ENCODE peak calls at places on chromosomes 5 and 9, in ten cellular contexts. One of them, this sample, is unnamed.

GRCh38 chr5:79235222-79235577 is 731 bp upstream of the JMY start:
- DNase-seq in choroid plexus epithelial cell: peak; percentile 71
- DNase-seq in COR-L47: no peak
- DNase-seq in immature natural killer cell: no peak
- DNase-seq in SW 1271: no peak
- DNase-seq in mesenchymal stem cell: peak; percentile 61
- DNase-seq in endothelial cell: no peak
- DNase-seq in stimulated activated CD4-positive, alpha-beta T cell treated with anti-CD3 and anti-CD28 coated beads, TNF-alpha, amount 100 ng/mL, for 24 hours: no peak
- DNase-seq in left ventricle myocardium superior: no peak
- DNase-seq in mammary epithelial cell: peak; percentile 39
- DNase-seq in this sample: no peak

GRCh38 chr5:111237470-111237869 is 13.3 kb downstream of the CAMK4 start:
- DNase-seq in choroid plexus epithelial cell: peak; percentile 41
- DNase-seq in COR-L47: no peak
- DNase-seq in left ventricle myocardium superior: no peak
- DNase-seq in mammary epithelial cell: no peak
- DNase-seq in stimulated activated CD4-positive, alpha-beta T cell treated with anti-CD3 and anti-CD28 coated beads, TNF-alpha, amount 100 ng/mL, for 24 hours: no peak
- DNase-seq in immature natural killer cell: no peak
- DNase-seq in mesenchymal stem cell: peak; percentile 35
- DNase-seq in endothelial cell: no peak
- DNase-seq in SW 1271: no peak
- DNase-seq in this sample: no peak

GRCh38 chr9:136536051-136536720 is 9.7 kb downstream of the NOTCH1 start:
- DNase-seq in stimulated activated CD4-positive, alpha-beta T cell treated with anti-CD3 and anti-CD28 coated beads, TNF-alpha, amount 100 ng/mL, for 24 hours: no peak
- DNase-seq in endothelial cell: no peak
- DNase-seq in left ventricle myocardium superior: no peak
- DNase-seq in mesenchymal stem cell: no peak
- DNase-seq in COR-L47: no peak
- DNase-seq in choroid plexus epithelial cell: no peak
- DNase-seq in mammary epithelial cell: no peak
- DNase-seq in immature natural killer cell: no peak
- DNase-seq in SW 1271: no peak
- DNase-seq in this sample: no peak

GRCh38 chr5:159021360-159022177 is 78.1 kb downstream of the EBF1 start:
- DNase-seq in immature natural killer cell: no peak
- DNase-seq in mesenchymal stem cell: peak; percentile 82
- DNase-seq in choroid plexus epithelial cell: peak; percentile 85
- DNase-seq in mammary epithelial cell: no peak
- DNase-seq in SW 1271: no peak
- DNase-seq in left ventricle myocardium superior: no peak
- DNase-seq in stimulated activated CD4-positive, alpha-beta T cell treated with anti-CD3 and anti-CD28 coated beads, TNF-alpha, amount 100 ng/mL, for 24 hours: no peak
- DNase-seq in endothelial cell: no peak
- DNase-seq in COR-L47: no peak
- DNase-seq in this sample: no peak

GRCh38 chr9:72812622-72813111 is 140.2 kb downstream of the ALDH1A1 start:
- DNase-seq in immature natural killer cell: no peak
- DNase-seq in stimulated activated CD4-positive, alpha-beta T cell treated with anti-CD3 and anti-CD28 coated beads, TNF-alpha, amount 100 ng/mL, for 24 hours: no peak
- DNase-seq in endothelial cell: no peak
- DNase-seq in choroid plexus epithelial cell: no peak
- DNase-seq in SW 1271: no peak
- DNase-seq in left ventricle myocardium superior: no peak
- DNase-seq in mesenchymal stem cell: no peak
- DNase-seq in COR-L47: no peak
- DNase-seq in mammary epithelial cell: no peak
- DNase-seq in this sample: no peak

GRCh38 chr5:172243302-172243701 is 40.3 kb downstream of the UBTD2 start:
- DNase-seq in immature natural killer cell: no peak
- DNase-seq in endothelial cell: no peak
- DNase-seq in SW 1271: no peak
- DNase-seq in mammary epithelial cell: no peak
- DNase-seq in mesenchymal stem cell: no peak
- DNase-seq in left ventricle myocardium superior: no peak
- DNase-seq in COR-L47: no peak
- DNase-seq in stimulated activated CD4-positive, alpha-beta T cell treated with anti-CD3 and anti-CD28 coated beads, TNF-alpha, amount 100 ng/mL, for 24 hours: no peak
- DNase-seq in choroid plexus epithelial cell: no peak
- DNase-seq in this sample: no peak

GRCh38 chr5:55914971-55915370 is 63.8 kb downstream of the IL31RA start:
- DNase-seq in immature natural killer cell: no peak
- DNase-seq in COR-L47: no peak
- DNase-seq in left ventricle myocardium superior: no peak
- DNase-seq in mesenchymal stem cell: no peak
- DNase-seq in endothelial cell: no peak
- DNase-seq in mammary epithelial cell: no peak
- DNase-seq in stimulated activated CD4-positive, alpha-beta T cell treated with anti-CD3 and anti-CD28 coated beads, TNF-alpha, amount 100 ng/mL, for 24 hours: no peak
- DNase-seq in choroid plexus epithelial cell: no peak
- DNase-seq in SW 1271: no peak
- DNase-seq in this sample: no peak

GRCh38 chr5:143501176-143501840 is 97.8 kb upstream of the NR3C1 start:
- DNase-seq in mammary epithelial cell: no peak
- DNase-seq in stimulated activated CD4-positive, alpha-beta T cell treated with anti-CD3 and anti-CD28 coated beads, TNF-alpha, amount 100 ng/mL, for 24 hours: no peak
- DNase-seq in mesenchymal stem cell: no peak
- DNase-seq in SW 1271: no peak
- DNase-seq in left ventricle myocardium superior: peak; percentile 44
- DNase-seq in COR-L47: no peak
- DNase-seq in choroid plexus epithelial cell: no peak
- DNase-seq in endothelial cell: no peak
- DNase-seq in immature natural killer cell: no peak
- DNase-seq in this sample: no peak

GRCh38 chr9:23825143-23825531 is 903 bp downstream of the ELAVL2 start:
- DNase-seq in left ventricle myocardium superior: no peak
- DNase-seq in COR-L47: peak; percentile 12
- DNase-seq in mesenchymal stem cell: no peak
- DNase-seq in endothelial cell: no peak
- DNase-seq in stimulated activated CD4-positive, alpha-beta T cell treated with anti-CD3 and anti-CD28 coated beads, TNF-alpha, amount 100 ng/mL, for 24 hours: no peak
- DNase-seq in immature natural killer cell: no peak
- DNase-seq in choroid plexus epithelial cell: no peak
- DNase-seq in mammary epithelial cell: peak; percentile 45
- DNase-seq in SW 1271: no peak
- DNase-seq in this sample: no peak

GRCh38 chr5:172523146-172523745 is 68.9 kb upstream of the SH3PXD2B start:
- DNase-seq in stimulated activated CD4-positive, alpha-beta T cell treated with anti-CD3 and anti-CD28 coated beads, TNF-alpha, amount 100 ng/mL, for 24 hours: no peak
- DNase-seq in COR-L47: no peak
- DNase-seq in SW 1271: no peak
- DNase-seq in choroid plexus epithelial cell: no peak
- DNase-seq in mesenchymal stem cell: no peak
- DNase-seq in immature natural killer cell: no peak
- DNase-seq in endothelial cell: no peak
- DNase-seq in left ventricle myocardium superior: no peak
- DNase-seq in mammary epithelial cell: no peak
- DNase-seq in this sample: no peak

GRCh38 chr5:134328619-134329018 is 38.4 kb downstream of the CDKL3 start:
- DNase-seq in SW 1271: no peak
- DNase-seq in mammary epithelial cell: no peak
- DNase-seq in choroid plexus epithelial cell: peak; percentile 6
- DNase-seq in immature natural killer cell: no peak
- DNase-seq in COR-L47: no peak
- DNase-seq in endothelial cell: no peak
- DNase-seq in left ventricle myocardium superior: no peak
- DNase-seq in stimulated activated CD4-positive, alpha-beta T cell treated with anti-CD3 and anti-CD28 coated beads, TNF-alpha, amount 100 ng/mL, for 24 hours: no peak
- DNase-seq in mesenchymal stem cell: peak; percentile 9
- DNase-seq in this sample: no peak

GRCh38 chr9:121399126-121399882 is 29.3 kb upstream of the STOM start:
- DNase-seq in SW 1271: no peak
- DNase-seq in COR-L47: no peak
- DNase-seq in endothelial cell: no peak
- DNase-seq in immature natural killer cell: no peak
- DNase-seq in mesenchymal stem cell: peak; percentile 9
- DNase-seq in left ventricle myocardium superior: no peak
- DNase-seq in choroid plexus epithelial cell: no peak
- DNase-seq in stimulated activated CD4-positive, alpha-beta T cell treated with anti-CD3 and anti-CD28 coated beads, TNF-alpha, amount 100 ng/mL, for 24 hours: no peak
- DNase-seq in mammary epithelial cell: no peak
- DNase-seq in this sample: no peak

GRCh38 chr9:134564431-134565170 is 77.0 kb upstream of the COL5A1 start:
- DNase-seq in mesenchymal stem cell: peak; percentile 90
- DNase-seq in stimulated activated CD4-positive, alpha-beta T cell treated with anti-CD3 and anti-CD28 coated beads, TNF-alpha, amount 100 ng/mL, for 24 hours: no peak
- DNase-seq in choroid plexus epithelial cell: peak; percentile 78
- DNase-seq in COR-L47: no peak
- DNase-seq in SW 1271: no peak
- DNase-seq in left ventricle myocardium superior: peak; percentile 5
- DNase-seq in endothelial cell: no peak
- DNase-seq in mammary epithelial cell: no peak
- DNase-seq in immature natural killer cell: no peak
- DNase-seq in this sample: no peak

GRCh38 chr5:20041326-20041977 is 53.5 kb upstream of the CDH18 start:
- DNase-seq in COR-L47: no peak
- DNase-seq in choroid plexus epithelial cell: peak; percentile 6
- DNase-seq in SW 1271: no peak
- DNase-seq in left ventricle myocardium superior: no peak
- DNase-seq in mammary epithelial cell: no peak
- DNase-seq in stimulated activated CD4-positive, alpha-beta T cell treated with anti-CD3 and anti-CD28 coated beads, TNF-alpha, amount 100 ng/mL, for 24 hours: no peak
- DNase-seq in mesenchymal stem cell: no peak
- DNase-seq in endothelial cell: no peak
- DNase-seq in immature natural killer cell: no peak
- DNase-seq in this sample: no peak

GRCh38 chr9:91101598-91102168 is 260.0 kb downstream of the AUH start:
- DNase-seq in SW 1271: no peak
- DNase-seq in endothelial cell: no peak
- DNase-seq in immature natural killer cell: peak; percentile 70
- DNase-seq in choroid plexus epithelial cell: no peak
- DNase-seq in stimulated activated CD4-positive, alpha-beta T cell treated with anti-CD3 and anti-CD28 coated beads, TNF-alpha, amount 100 ng/mL, for 24 hours: peak; percentile 43
- DNase-seq in COR-L47: no peak
- DNase-seq in mammary epithelial cell: no peak
- DNase-seq in left ventricle myocardium superior: no peak
- DNase-seq in mesenchymal stem cell: no peak
- DNase-seq in this sample: no peak

GRCh38 chr5:139062910-139063663 is 135.1 kb downstream of the SIL1 start:
- DNase-seq in mammary epithelial cell: no peak
- DNase-seq in COR-L47: no peak
- DNase-seq in mesenchymal stem cell: no peak
- DNase-seq in stimulated activated CD4-positive, alpha-beta T cell treated with anti-CD3 and anti-CD28 coated beads, TNF-alpha, amount 100 ng/mL, for 24 hours: no peak
- DNase-seq in SW 1271: no peak
- DNase-seq in left ventricle myocardium superior: no peak
- DNase-seq in endothelial cell: no peak
- DNase-seq in immature natural killer cell: no peak
- DNase-seq in choroid plexus epithelial cell: no peak
- DNase-seq in this sample: no peak

GRCh38 chr9:16364347-16364746 is 506.1 kb downstream of the BNC2 start:
- DNase-seq in mammary epithelial cell: no peak
- DNase-seq in left ventricle myocardium superior: peak; percentile 61
- DNase-seq in mesenchymal stem cell: no peak
- DNase-seq in COR-L47: peak; percentile 10
- DNase-seq in choroid plexus epithelial cell: no peak
- DNase-seq in immature natural killer cell: no peak
- DNase-seq in endothelial cell: no peak
- DNase-seq in SW 1271: no peak
- DNase-seq in stimulated activated CD4-positive, alpha-beta T cell treated with anti-CD3 and anti-CD28 coated beads, TNF-alpha, amount 100 ng/mL, for 24 hours: no peak
- DNase-seq in this sample: peak; percentile 76

GRCh38 chr9:116020146-116020545 is 133.4 kb upstream of the PAPPA start:
- DNase-seq in stimulated activated CD4-positive, alpha-beta T cell treated with anti-CD3 and anti-CD28 coated beads, TNF-alpha, amount 100 ng/mL, for 24 hours: no peak
- DNase-seq in SW 1271: no peak
- DNase-seq in COR-L47: no peak
- DNase-seq in endothelial cell: no peak
- DNase-seq in mesenchymal stem cell: peak; percentile 57
- DNase-seq in left ventricle myocardium superior: no peak
- DNase-seq in mammary epithelial cell: no peak
- DNase-seq in choroid plexus epithelial cell: peak; percentile 56
- DNase-seq in immature natural killer cell: no peak
- DNase-seq in this sample: no peak

GRCh38 chr5:158398360-158399201 is 539.6 kb upstream of the CLINT1 start:
- DNase-seq in COR-L47: no peak
- DNase-seq in immature natural killer cell: peak; percentile 4
- DNase-seq in choroid plexus epithelial cell: no peak
- DNase-seq in SW 1271: no peak
- DNase-seq in stimulated activated CD4-positive, alpha-beta T cell treated with anti-CD3 and anti-CD28 coated beads, TNF-alpha, amount 100 ng/mL, for 24 hours: no peak
- DNase-seq in mesenchymal stem cell: no peak
- DNase-seq in left ventricle myocardium superior: no peak
- DNase-seq in mammary epithelial cell: no peak
- DNase-seq in endothelial cell: no peak
- DNase-seq in this sample: no peak

GRCh38 chr5:88842784-88843183 is 40.2 kb downstream of the MEF2C start:
- DNase-seq in COR-L47: no peak
- DNase-seq in mesenchymal stem cell: no peak
- DNase-seq in stimulated activated CD4-positive, alpha-beta T cell treated with anti-CD3 and anti-CD28 coated beads, TNF-alpha, amount 100 ng/mL, for 24 hours: no peak
- DNase-seq in choroid plexus epithelial cell: no peak
- DNase-seq in left ventricle myocardium superior: no peak
- DNase-seq in SW 1271: no peak
- DNase-seq in mammary epithelial cell: no peak
- DNase-seq in immature natural killer cell: no peak
- DNase-seq in endothelial cell: no peak
- DNase-seq in this sample: no peak

GRCh38 chr9:132020272-132020671 is 59.4 kb downstream of the MED27 start:
- DNase-seq in choroid plexus epithelial cell: no peak
- DNase-seq in left ventricle myocardium superior: no peak
- DNase-seq in immature natural killer cell: no peak
- DNase-seq in mesenchymal stem cell: no peak
- DNase-seq in COR-L47: no peak
- DNase-seq in stimulated activated CD4-positive, alpha-beta T cell treated with anti-CD3 and anti-CD28 coated beads, TNF-alpha, amount 100 ng/mL, for 24 hours: no peak
- DNase-seq in SW 1271: no peak
- DNase-seq in mammary epithelial cell: no peak
- DNase-seq in endothelial cell: no peak
- DNase-seq in this sample: no peak

GRCh38 chr5:1926471-1927341 is 44.0 kb upstream of the IRX4 start:
- DNase-seq in choroid plexus epithelial cell: no peak
- DNase-seq in SW 1271: no peak
- DNase-seq in stimulated activated CD4-positive, alpha-beta T cell treated with anti-CD3 and anti-CD28 coated beads, TNF-alpha, amount 100 ng/mL, for 24 hours: no peak
- DNase-seq in left ventricle myocardium superior: no peak
- DNase-seq in mammary epithelial cell: no peak
- DNase-seq in immature natural killer cell: no peak
- DNase-seq in endothelial cell: no peak
- DNase-seq in COR-L47: no peak
- DNase-seq in mesenchymal stem cell: no peak
- DNase-seq in this sample: no peak

GRCh38 chr5:144247131-144247530 is 76.5 kb downstream of the KCTD16 start:
- DNase-seq in immature natural killer cell: no peak
- DNase-seq in mammary epithelial cell: no peak
- DNase-seq in COR-L47: peak; percentile 27
- DNase-seq in stimulated activated CD4-positive, alpha-beta T cell treated with anti-CD3 and anti-CD28 coated beads, TNF-alpha, amount 100 ng/mL, for 24 hours: no peak
- DNase-seq in choroid plexus epithelial cell: peak; percentile 4
- DNase-seq in mesenchymal stem cell: peak; percentile 76
- DNase-seq in SW 1271: no peak
- DNase-seq in endothelial cell: no peak
- DNase-seq in left ventricle myocardium superior: no peak
- DNase-seq in this sample: no peak

GRCh38 chr9:136853596-136854112 is 1.5 kb downstream of the MAMDC4 start:
- DNase-seq in stimulated activated CD4-positive, alpha-beta T cell treated with anti-CD3 and anti-CD28 coated beads, TNF-alpha, amount 100 ng/mL, for 24 hours: no peak
- DNase-seq in endothelial cell: no peak
- DNase-seq in left ventricle myocardium superior: peak; percentile 16
- DNase-seq in mesenchymal stem cell: no peak
- DNase-seq in COR-L47: no peak
- DNase-seq in SW 1271: no peak
- DNase-seq in choroid plexus epithelial cell: no peak
- DNase-seq in immature natural killer cell: no peak
- DNase-seq in mammary epithelial cell: no peak
- DNase-seq in this sample: peak; percentile 39

GRCh38 chr5:120326651-120327050 is 137.4 kb upstream of the PRR16 start:
- DNase-seq in mammary epithelial cell: no peak
- DNase-seq in SW 1271: no peak
- DNase-seq in mesenchymal stem cell: no peak
- DNase-seq in choroid plexus epithelial cell: no peak
- DNase-seq in immature natural killer cell: no peak
- DNase-seq in stimulated activated CD4-positive, alpha-beta T cell treated with anti-CD3 and anti-CD28 coated beads, TNF-alpha, amount 100 ng/mL, for 24 hours: no peak
- DNase-seq in COR-L47: no peak
- DNase-seq in left ventricle myocardium superior: no peak
- DNase-seq in endothelial cell: no peak
- DNase-seq in this sample: no peak

GRCh38 chr9:8822667-8823025 is 1023.1 kb upstream of the DMAC1 start:
- DNase-seq in stimulated activated CD4-positive, alpha-beta T cell treated with anti-CD3 and anti-CD28 coated beads, TNF-alpha, amount 100 ng/mL, for 24 hours: no peak
- DNase-seq in immature natural killer cell: no peak
- DNase-seq in COR-L47: no peak
- DNase-seq in mammary epithelial cell: no peak
- DNase-seq in choroid plexus epithelial cell: no peak
- DNase-seq in left ventricle myocardium superior: no peak
- DNase-seq in endothelial cell: no peak
- DNase-seq in mesenchymal stem cell: no peak
- DNase-seq in SW 1271: no peak
- DNase-seq in this sample: no peak

GRCh38 chr9:36987409-36987808 is 46.7 kb downstream of the PAX5 start:
- DNase-seq in stimulated activated CD4-positive, alpha-beta T cell treated with anti-CD3 and anti-CD28 coated beads, TNF-alpha, amount 100 ng/mL, for 24 hours: no peak
- DNase-seq in endothelial cell: no peak
- DNase-seq in SW 1271: no peak
- DNase-seq in mesenchymal stem cell: no peak
- DNase-seq in mammary epithelial cell: no peak
- DNase-seq in choroid plexus epithelial cell: no peak
- DNase-seq in left ventricle myocardium superior: no peak
- DNase-seq in COR-L47: no peak
- DNase-seq in immature natural killer cell: no peak
- DNase-seq in this sample: no peak

GRCh38 chr9:3828495-3828894 is 302.7 kb upstream of the RFX3 start:
- DNase-seq in COR-L47: no peak
- DNase-seq in SW 1271: no peak
- DNase-seq in mammary epithelial cell: peak; percentile 60
- DNase-seq in stimulated activated CD4-positive, alpha-beta T cell treated with anti-CD3 and anti-CD28 coated beads, TNF-alpha, amount 100 ng/mL, for 24 hours: no peak
- DNase-seq in choroid plexus epithelial cell: peak; percentile 67
- DNase-seq in left ventricle myocardium superior: no peak
- DNase-seq in mesenchymal stem cell: peak; percentile 50
- DNase-seq in endothelial cell: no peak
- DNase-seq in immature natural killer cell: no peak
- DNase-seq in this sample: no peak